ENCODE peak calls at places on chromosomes 2 and 18, in five cellular contexts. One of them, this sample, is unnamed. For H3K9me3, H3K36me3 and H3K4me1, the result is how much of the 10 kb centered on the place peaks cover.

GRCh38 chr2:119011162-119011909 is 69.3 kb downstream of the MARCO start:
- DNase-seq in PC-3: peak
- DNase-seq in CD8-positive, alpha-beta T cell: no peak
- DNase-seq in HCT116: peak
- DNase-seq in hepatocyte: peak
- DNase-seq in this sample: peak

GRCh38 chr2:237304763-237305514 is 109.0 kb downstream of the COL6A3 start:
- DNase-seq in PC-3: peak
- DNase-seq in HCT116: peak
- DNase-seq in CD8-positive, alpha-beta T cell: no peak
- DNase-seq in hepatocyte: no peak
- DNase-seq in this sample: no peak

GRCh38 chr2:237283136-237283928 is 130.6 kb downstream of the COL6A3 start:
- DNase-seq in PC-3: peak
- DNase-seq in hepatocyte: no peak
- DNase-seq in HCT116: no peak
- DNase-seq in CD8-positive, alpha-beta T cell: no peak
- DNase-seq in this sample: no peak

GRCh38 chr2:74261204-74261864 is 62.9 kb downstream of the MTHFD2 start:
- DNase-seq in hepatocyte: peak
- DNase-seq in PC-3: peak
- DNase-seq in CD8-positive, alpha-beta T cell: no peak
- DNase-seq in HCT116: peak
- DNase-seq in this sample: no peak

GRCh38 chr2:189830510-189830909 is 46.3 kb downstream of the PMS1 start:
- DNase-seq in HCT116: no peak
- DNase-seq in hepatocyte: no peak
- DNase-seq in PC-3: no peak
- DNase-seq in CD8-positive, alpha-beta T cell: no peak
- DNase-seq in this sample: no peak

GRCh38 chr2:57673983-57674382 is 372.6 kb upstream of the VRK2 start:
- DNase-seq in PC-3: no peak
- DNase-seq in CD8-positive, alpha-beta T cell: no peak
- DNase-seq in HCT116: no peak
- DNase-seq in hepatocyte: no peak
- DNase-seq in this sample: no peak

GRCh38 chr2:203759692-203760365 is 53.4 kb downstream of the CD28 start:
- DNase-seq in PC-3: peak
- DNase-seq in hepatocyte: peak
- DNase-seq in CD8-positive, alpha-beta T cell: no peak
- DNase-seq in HCT116: peak
- DNase-seq in this sample: no peak

GRCh38 chr2:176642074-176642473 is 372.8 kb downstream of the MTX2 start:
- DNase-seq in PC-3: peak
- DNase-seq in CD8-positive, alpha-beta T cell: no peak
- DNase-seq in HCT116: no peak
- DNase-seq in hepatocyte: no peak
- DNase-seq in this sample: no peak

GRCh38 chr2:234128606-234129005 is 78.1 kb downstream of the SPP2 start:
- DNase-seq in CD8-positive, alpha-beta T cell: no peak
- DNase-seq in PC-3: no peak
- DNase-seq in HCT116: no peak
- DNase-seq in hepatocyte: no peak
- DNase-seq in this sample: no peak
- H3K9me3 ChIP-seq in CD8-positive, alpha-beta T cell: under half
- H3K9me3 ChIP-seq in PC-3: under half
- H3K9me3 ChIP-seq in HCT116: under half
- H3K9me3 ChIP-seq in hepatocyte: under half
- H3K9me3 ChIP-seq in this sample: under half

GRCh38 chr2:181468313-181468712 is 11.1 kb downstream of the ITGA4 start:
- DNase-seq in PC-3: no peak
- DNase-seq in hepatocyte: no peak
- DNase-seq in CD8-positive, alpha-beta T cell: no peak
- DNase-seq in HCT116: no peak
- DNase-seq in this sample: no peak
- H3K36me3 ChIP-seq in PC-3: under half
- H3K36me3 ChIP-seq in hepatocyte: under half
- H3K36me3 ChIP-seq in CD8-positive, alpha-beta T cell: under half
- H3K36me3 ChIP-seq in HCT116: under half
- H3K36me3 ChIP-seq in this sample: under half

GRCh38 chr2:172086349-172087190 is 1.3 kb downstream of the DLX1 start:
- DNase-seq in hepatocyte: peak
- DNase-seq in HCT116: no peak
- DNase-seq in PC-3: peak
- DNase-seq in CD8-positive, alpha-beta T cell: peak
- DNase-seq in this sample: peak

GRCh38 chr2:172084484-172084733 is 898 bp upstream of the DLX1 start:
- DNase-seq in PC-3: peak
- DNase-seq in CD8-positive, alpha-beta T cell: no peak
- DNase-seq in hepatocyte: no peak
- DNase-seq in HCT116: no peak
- DNase-seq in this sample: peak

GRCh38 chr2:172084734-172085459 is 410 bp upstream of the DLX1 start:
- DNase-seq in hepatocyte: peak
- DNase-seq in CD8-positive, alpha-beta T cell: peak
- DNase-seq in HCT116: peak
- DNase-seq in PC-3: peak
- DNase-seq in this sample: peak

GRCh38 chr2:172087191-172087779 is 2.0 kb downstream of the DLX1 start:
- DNase-seq in HCT116: no peak
- DNase-seq in CD8-positive, alpha-beta T cell: no peak
- DNase-seq in hepatocyte: no peak
- DNase-seq in PC-3: no peak
- DNase-seq in this sample: no peak

GRCh38 chr2:172085460-172086159 is at the start of gene DLX1:
- DNase-seq in HCT116: no peak
- DNase-seq in hepatocyte: no peak
- DNase-seq in PC-3: no peak
- DNase-seq in CD8-positive, alpha-beta T cell: no peak
- DNase-seq in this sample: peak
- H3K4me1 ChIP-seq in HCT116: under half
- H3K4me1 ChIP-seq in hepatocyte: under half
- H3K4me1 ChIP-seq in PC-3: under half
- H3K4me1 ChIP-seq in CD8-positive, alpha-beta T cell: under half
- H3K4me1 ChIP-seq in this sample: under half

DNA sequence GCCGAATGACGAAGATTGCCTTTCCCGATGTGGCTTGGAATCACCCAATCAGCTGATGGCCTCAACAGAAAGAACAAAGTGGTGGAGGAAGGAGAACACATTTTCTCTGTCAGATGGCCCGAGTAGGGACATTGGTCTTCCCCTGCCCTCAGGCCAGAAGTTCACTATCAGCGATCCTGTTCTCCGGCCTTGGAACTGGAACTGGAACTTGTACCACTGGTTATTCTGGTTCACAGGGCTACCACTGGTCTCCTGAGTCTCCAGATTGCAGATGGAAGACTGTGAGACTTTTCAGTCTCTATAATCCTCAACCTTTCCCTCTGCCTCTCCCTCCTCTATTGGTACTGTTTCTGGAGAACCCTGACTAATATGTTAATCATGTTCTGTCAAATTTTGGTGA is 180.4 kb downstream of the ANKRD30B start:
- DNase-seq in hepatocyte: no peak
- DNase-seq in HCT116: no peak
- DNase-seq in PC-3: peak
- DNase-seq in CD8-positive, alpha-beta T cell: no peak
- DNase-seq in this sample: no peak
- H3K9me3 ChIP-seq in hepatocyte: under half
- H3K9me3 ChIP-seq in HCT116: under half
- H3K9me3 ChIP-seq in PC-3: under half
- H3K9me3 ChIP-seq in CD8-positive, alpha-beta T cell: under half
- H3K9me3 ChIP-seq in this sample: under half

DNA sequence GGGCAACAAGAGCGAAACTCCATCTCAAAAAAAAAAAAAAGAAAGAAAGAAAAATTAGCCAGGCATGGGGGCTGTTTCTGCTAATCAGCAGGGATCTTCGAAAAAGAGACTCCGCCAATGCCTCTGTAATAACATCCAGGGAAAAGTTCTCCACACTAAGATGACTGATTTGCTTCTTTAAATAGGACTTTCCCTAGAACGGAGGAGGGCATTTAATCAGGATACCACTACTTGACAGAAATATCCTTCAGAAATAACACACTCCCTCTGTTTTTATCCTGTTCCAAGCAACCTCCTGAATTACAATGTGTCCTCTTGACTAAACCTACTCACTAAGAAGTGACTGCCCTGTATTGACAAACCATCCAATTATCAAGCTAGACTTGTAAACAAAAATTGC is 21.7 kb downstream of the REV1 start:
- DNase-seq in PC-3: no peak
- DNase-seq in HCT116: no peak
- DNase-seq in hepatocyte: no peak
- DNase-seq in CD8-positive, alpha-beta T cell: no peak
- DNase-seq in this sample: no peak
- H3K36me3 ChIP-seq in PC-3: under half
- H3K36me3 ChIP-seq in HCT116: under half
- H3K36me3 ChIP-seq in hepatocyte: under half
- H3K36me3 ChIP-seq in CD8-positive, alpha-beta T cell: under half
- H3K36me3 ChIP-seq in this sample: under half

DNA sequence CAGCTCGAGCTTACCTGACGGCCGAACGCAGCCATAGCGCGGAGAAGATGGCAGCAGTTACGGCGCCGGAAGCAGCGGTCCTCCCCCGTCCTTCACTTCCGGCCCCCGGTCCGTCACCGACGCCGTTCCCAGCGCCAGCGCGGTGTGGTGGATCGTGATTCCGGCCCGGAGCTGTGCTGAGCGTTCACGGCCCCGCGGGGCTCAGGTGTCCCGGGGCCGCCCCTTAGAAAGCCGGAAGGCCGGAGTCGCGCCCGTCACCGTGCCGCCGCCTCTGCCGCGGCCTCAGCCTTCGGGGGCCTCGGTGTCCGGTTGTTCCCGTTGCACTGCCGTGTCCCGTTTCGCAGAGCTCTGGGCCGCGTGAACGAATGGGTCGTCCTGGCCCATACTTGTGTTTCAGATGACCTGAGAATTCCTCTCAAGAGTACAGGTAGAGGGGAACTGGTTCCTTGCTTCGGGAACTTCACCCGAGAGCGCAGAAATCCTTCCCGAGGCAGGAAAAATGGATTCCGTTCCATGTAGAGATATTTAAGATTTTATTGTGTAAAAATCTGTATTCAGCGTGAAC is at the start of gene MTERF4:
- DNase-seq in PC-3: peak
- DNase-seq in HCT116: peak
- DNase-seq in CD8-positive, alpha-beta T cell: peak
- DNase-seq in hepatocyte: peak
- DNase-seq in this sample: peak
- H3K4me1 ChIP-seq in PC-3: under half
- H3K4me1 ChIP-seq in HCT116: under half
- H3K4me1 ChIP-seq in CD8-positive, alpha-beta T cell: half or more
- H3K4me1 ChIP-seq in hepatocyte: under half
- H3K4me1 ChIP-seq in this sample: under half

GRCh38 chr18:55787674-55788073 is 199.7 kb upstream of the TCF4 start:
- DNase-seq in PC-3: no peak
- DNase-seq in HCT116: no peak
- DNase-seq in CD8-positive, alpha-beta T cell: no peak
- DNase-seq in hepatocyte: no peak
- DNase-seq in this sample: no peak

GRCh38 chr18:55795101-55795669 is 207.2 kb upstream of the TCF4 start:
- DNase-seq in PC-3: no peak
- DNase-seq in hepatocyte: no peak
- DNase-seq in HCT116: no peak
- DNase-seq in CD8-positive, alpha-beta T cell: no peak
- DNase-seq in this sample: no peak

GRCh38 chr18:55786651-55787272 is 198.8 kb upstream of the TCF4 start:
- DNase-seq in HCT116: no peak
- DNase-seq in hepatocyte: no peak
- DNase-seq in CD8-positive, alpha-beta T cell: no peak
- DNase-seq in PC-3: no peak
- DNase-seq in this sample: no peak

GRCh38 chr18:55794288-55795052 is 206.5 kb upstream of the TCF4 start:
- DNase-seq in PC-3: no peak
- DNase-seq in CD8-positive, alpha-beta T cell: no peak
- DNase-seq in HCT116: no peak
- DNase-seq in hepatocyte: no peak
- DNase-seq in this sample: no peak

GRCh38 chr18:55790296-55790695 is 202.3 kb upstream of the TCF4 start:
- DNase-seq in HCT116: no peak
- DNase-seq in CD8-positive, alpha-beta T cell: no peak
- DNase-seq in PC-3: peak
- DNase-seq in hepatocyte: peak
- DNase-seq in this sample: no peak
- H3K9me3 ChIP-seq in HCT116: under half
- H3K9me3 ChIP-seq in CD8-positive, alpha-beta T cell: under half
- H3K9me3 ChIP-seq in PC-3: under half
- H3K9me3 ChIP-seq in hepatocyte: under half
- H3K9me3 ChIP-seq in this sample: under half